ENCODE peak calls at places on chromosomes 3 and 15, in four cellular contexts. O, C, X and F are unnamed samples.

GRCh38 chr15:56243117-56243773 is 434 bp downstream of the RFX7 start:
- DNase-seq in O (peak; percentile 78), C (peak; percentile 71), X (peak; percentile 78), F (peak; percentile 26)

GRCh38 chr3:4376499-4376898 is 73.3 kb downstream of the SETMAR start:
- DNase-seq in O (no peak), C (no peak), X (no peak), F (peak; percentile 31)

GRCh38 chr15:38817427-38818155 is 253.0 kb upstream of the RASGRP1 start:
- DNase-seq in O (peak; percentile 90), C (peak; percentile 93), X (peak; percentile 99), F (peak; percentile 48)

GRCh38 chr3:184391266-184391665 is 11.4 kb downstream of the CHRD start:
- DNase-seq in O (no peak), C (no peak), X (no peak), F (no peak)

GRCh38 chr3:82796765-82797164 is 1035.3 kb upstream of the GBE1 start:
- DNase-seq in O (peak; percentile 7), C (no peak), X (no peak), F (no peak)

GRCh38 chr3:45994661-45995369 is 809 bp downstream of the FYCO1 start:
- DNase-seq in O (peak; percentile 50), C (peak; percentile 48), X (peak; percentile 47), F (no peak)

GRCh38 chr3:32841875-32842505 is 24.2 kb downstream of the TRIM71 start:
- DNase-seq in O (no peak), C (no peak), X (no peak), F (no peak)

GRCh38 chr15:90208372-90208771 is 7.2 kb downstream of the SEMA4B start:
- DNase-seq in O (no peak), C (no peak), X (no peak), F (no peak)

GRCh38 chr3:119298565-119298941 is 4.4 kb downstream of the ARHGAP31 start:
- DNase-seq in O (no peak), C (no peak), X (no peak), F (no peak)

GRCh38 chr3:151387443-151388241 is 3.1 kb upstream of the P2RY12 start:
- DNase-seq in O (no peak), C (no peak), X (no peak), F (no peak)

GRCh38 chr3:50401973-50402372 is 42.7 kb upstream of the TMEM115 start:
- DNase-seq in O (no peak), C (no peak), X (no peak), F (no peak)

GRCh38 chr3:158381274-158381868 is 189.6 kb upstream of the MLF1 start:
- DNase-seq in O (no peak), C (no peak), X (no peak), F (peak; percentile 7)

GRCh38 chr3:65168547-65168946 is 480.7 kb upstream of the ADAMTS9 start:
- DNase-seq in O (no peak), C (no peak), X (no peak), F (no peak)

GRCh38 chr3:170642882-170643601 is 57.2 kb upstream of the SLC7A14 start:
- DNase-seq in O (no peak), C (no peak), X (no peak), F (no peak)

GRCh38 chr3:185656321-185656840 is 70.3 kb downstream of the SENP2 start:
- DNase-seq in O (no peak), C (no peak), X (no peak), F (peak; percentile 99)

GRCh38 chr3:74897006-74897405 is 282.5 kb upstream of the CNTN3 start:
- DNase-seq in O (peak; percentile 52), C (no peak), X (no peak), F (no peak)

GRCh38 chr3:79016587-79017380 is 751.0 kb downstream of the ROBO1 start:
- DNase-seq in O (no peak), C (no peak), X (no peak), F (peak; percentile 53)

GRCh38 chr3:7669641-7670040 is 808.7 kb downstream of the GRM7 start:
- DNase-seq in O (no peak), C (no peak), X (no peak), F (no peak)

GRCh38 chr3:146542179-146542578 is 2.2 kb downstream of the PLSCR1 start:
- DNase-seq in O (no peak), C (no peak), X (no peak), F (peak; percentile 65)

GRCh38 chr15:93811305-93811704 is 420.1 kb upstream of the MCTP2 start:
- DNase-seq in O (no peak), C (no peak), X (no peak), F (no peak)

GRCh38 chr15:60751985-60752952 is 273.3 kb upstream of the ICE2 start:
- DNase-seq in O (no peak), C (no peak), X (no peak), F (peak; percentile 85)

DNA sequence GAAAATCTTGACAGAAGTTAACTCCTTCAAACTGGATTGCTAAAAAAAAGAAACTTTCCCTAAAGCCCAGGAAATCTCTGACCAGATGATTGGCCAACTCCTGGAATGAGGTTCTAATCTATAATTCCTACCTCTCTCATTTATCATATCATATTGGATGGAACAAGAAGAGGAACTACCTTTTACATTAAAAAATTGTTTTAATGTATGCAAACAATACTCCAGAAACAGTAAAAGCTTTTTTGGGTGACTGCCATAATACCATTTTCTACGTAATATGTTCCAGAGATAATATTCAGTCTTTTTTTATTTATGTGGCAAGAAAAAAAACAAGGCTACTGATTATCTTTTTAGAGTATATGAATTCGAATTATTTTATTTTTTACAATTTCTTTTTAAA is 204.4 kb downstream of the TUSC7 start:
- DNase-seq in O (no peak), C (no peak), X (no peak), F (no peak)
- H3K56ac ChIP-seq in O (no peak overlapping the region), C (no peak overlapping the region), X (no peak overlapping the region), F (no peak overlapping the region)

GRCh38 chr15:26097216-26097615 is 234.1 kb upstream of the ATP10A start:
- DNase-seq in O (peak; percentile 52), C (no peak), X (no peak), F (no peak)
- H3K56ac ChIP-seq in O (no peak overlapping the region), C (no peak overlapping the region), X (no peak overlapping the region), F (no peak overlapping the region)

GRCh38 chr15:47820780-47821319 is 103.5 kb downstream of the SEMA6D start:
- DNase-seq in O (no peak), C (no peak), X (no peak), F (peak; percentile 85)

GRCh38 chr15:47820047-47820779 is 102.9 kb downstream of the SEMA6D start:
- DNase-seq in O (no peak), C (no peak), X (no peak), F (peak; percentile 25)

GRCh38 chr15:47819158-47819557 is 101.9 kb downstream of the SEMA6D start:
- DNase-seq in O (no peak), C (no peak), X (no peak), F (no peak)

GRCh38 chr15:47824185-47824584 is 106.9 kb downstream of the SEMA6D start:
- DNase-seq in O (no peak), C (no peak), X (no peak), F (no peak)

GRCh38 chr15:47822066-47822465 is 104.8 kb downstream of the SEMA6D start:
- DNase-seq in O (no peak), C (no peak), X (no peak), F (no peak)
- H3K56ac ChIP-seq in O (no peak overlapping the region), C (no peak overlapping the region), X (no peak overlapping the region), F (no peak overlapping the region)

GRCh38 chr3:179449621-179450020 is 1.6 kb downstream of the GNB4 start:
- DNase-seq in O (no peak), C (no peak), X (no peak), F (peak; percentile 22)

GRCh38 chr3:179450321-179450720 is 949 bp downstream of the GNB4 start:
- DNase-seq in O (no peak), C (no peak), X (no peak), F (peak; percentile 19)

GRCh38 chr3:179446501-179446900 is 4.8 kb downstream of the GNB4 start:
- DNase-seq in O (peak; percentile 75), C (no peak), X (no peak), F (peak; percentile 48)

GRCh38 chr3:179450901-179451334 is 352 bp downstream of the GNB4 start:
- DNase-seq in O (peak; percentile 28), C (no peak), X (no peak), F (peak; percentile 23)

GRCh38 chr3:179447251-179447650 is 4.0 kb downstream of the GNB4 start:
- DNase-seq in O (no peak), C (no peak), X (no peak), F (no peak)
- H3K56ac ChIP-seq in O (no peak overlapping the region), C (no peak overlapping the region), X (no peak overlapping the region), F (no peak overlapping the region)

DNA sequence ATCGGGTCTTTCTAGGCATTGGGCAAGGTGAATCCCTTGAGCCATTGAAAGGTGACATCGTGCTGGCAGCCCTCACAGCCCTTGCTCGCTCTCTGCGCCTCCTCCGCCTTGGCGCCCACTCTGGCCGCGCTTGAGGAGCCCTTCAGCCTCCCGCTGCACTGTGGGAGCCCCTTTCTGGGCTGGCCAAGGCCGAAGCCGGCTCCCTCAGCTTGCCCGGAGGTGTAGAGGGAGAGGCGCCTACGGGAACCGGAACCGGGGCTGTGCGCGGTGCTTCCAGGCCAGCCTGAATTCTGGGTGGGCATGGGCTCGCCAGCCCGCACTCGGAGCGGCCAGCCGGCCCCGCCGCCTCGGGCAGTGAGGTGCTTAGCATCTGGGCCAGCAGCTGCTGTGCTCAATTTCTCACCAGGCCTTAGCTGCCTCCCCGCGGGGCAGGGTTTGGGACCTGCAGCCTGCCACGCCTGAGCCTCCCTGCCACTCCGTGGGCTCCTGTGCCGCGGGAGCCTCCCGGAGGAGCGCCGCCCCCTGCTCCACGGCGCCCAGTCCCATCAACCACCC is 35.4 kb upstream of the INO80 start:
- DNase-seq in O (no peak), C (peak; percentile 29), X (no peak), F (no peak)
- H3K56ac ChIP-seq in O (no peak overlapping the region), C (no peak overlapping the region), X (no peak overlapping the region), F (no peak overlapping the region)

GRCh38 chr15:101250931-101251829 is 668 bp downstream of the CHSY1 start:
- DNase-seq in O (peak; percentile 70), C (no peak), X (no peak), F (no peak)
- H3K56ac ChIP-seq in O (peak overlapping the region; percentile 97), C (no peak overlapping the region), X (peak overlapping the region; percentile 40), F (peak overlapping the region; percentile 79)

GRCh38 chr3:56086355-56086754 is 381.9 kb downstream of the ERC2 start:
- DNase-seq in O (no peak), C (no peak), X (no peak), F (no peak)
- H3K56ac ChIP-seq in O (no peak overlapping the region), C (no peak overlapping the region), X (no peak overlapping the region), F (no peak overlapping the region)

GRCh38 chr3:10340476-10340875 is 19.6 kb upstream of the SEC13 start:
- DNase-seq in O (no peak), C (no peak), X (no peak), F (no peak)
- H3K56ac ChIP-seq in O (no peak overlapping the region), C (no peak overlapping the region), X (no peak overlapping the region), F (no peak overlapping the region)

GRCh38 chr3:137869022-137869421 is 104.9 kb downstream of the SOX14 start:
- DNase-seq in O (no peak), C (no peak), X (no peak), F (no peak)

GRCh38 chr3:137867611-137868010 is 103.5 kb downstream of the SOX14 start:
- DNase-seq in O (no peak), C (no peak), X (no peak), F (no peak)

GRCh38 chr3:137866933-137867332 is 102.8 kb downstream of the SOX14 start:
- DNase-seq in O (peak; percentile 62), C (peak; percentile 65), X (no peak), F (no peak)

DNA sequence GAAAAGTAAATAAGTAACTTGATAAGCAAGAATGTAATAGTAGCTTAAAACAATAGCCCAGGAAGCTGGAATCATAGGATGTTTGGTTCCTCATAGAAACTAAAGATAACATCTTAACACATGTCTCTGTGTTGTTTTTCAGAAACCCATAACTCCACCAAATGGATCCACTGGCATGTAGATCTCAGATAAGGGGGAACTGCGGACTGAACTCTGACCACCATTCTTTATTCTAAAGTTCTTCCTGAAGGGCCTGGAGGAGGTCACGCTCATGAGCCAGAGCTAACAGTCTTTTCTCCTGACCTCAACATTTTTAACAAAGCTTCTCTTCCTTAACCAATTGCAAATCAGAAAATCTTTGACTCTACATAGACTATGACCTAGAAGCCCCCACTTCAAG is 101.9 kb downstream of the SOX14 start:
- DNase-seq in O (no peak), C (no peak), X (no peak), F (no peak)
- H3K56ac ChIP-seq in O (no peak overlapping the region), C (no peak overlapping the region), X (no peak overlapping the region), F (no peak overlapping the region)